ENCODE peak calls at places on chromosomes 16 and 17, in four cellular contexts. L, B, E and Y are unnamed samples.

GRCh38 chr16:57916735-57917450 is 54.0 kb downstream of the CNGB1 start:
- DNase-seq in L (no peak), B (no peak), E (no peak), Y (no peak)

GRCh38 chr17:37848690-37849616 is 75.3 kb upstream of the TBC1D3K start:
- DNase-seq in L (peak; percentile 74), B (no peak), E (peak; percentile 51), Y (no peak)

GRCh38 chr17:46916211-46916610 is 6.7 kb upstream of the GOSR2 start:
- DNase-seq in L (no peak), B (no peak), E (no peak), Y (no peak)

GRCh38 chr16:50469744-50470301 is 78.4 kb upstream of the NKD1 start:
- DNase-seq in L (no peak), B (no peak), E (no peak), Y (no peak)

GRCh38 chr17:68511671-68512246 is 471 bp upstream of the PRKAR1A start:
- DNase-seq in L (peak; percentile 76), B (peak; percentile 79), E (peak; percentile 76), Y (peak; percentile 87)

GRCh38 chr17:16255481-16255901 is 38.5 kb downstream of the PIGL start:
- DNase-seq in L (peak; percentile 82), B (peak; percentile 63), E (peak; percentile 77), Y (peak; percentile 85)

GRCh38 chr17:44903012-44903685 is 3.9 kb upstream of the EFTUD2 start:
- DNase-seq in L (no peak), B (no peak), E (no peak), Y (no peak)

GRCh38 chr17:57892146-57892819 is 42.4 kb upstream of the MRPS23 start:
- DNase-seq in L (peak; percentile 92), B (peak; percentile 89), E (peak; percentile 96), Y (peak; percentile 89)

GRCh38 chr16:24053325-24053946 is 202.7 kb upstream of the CACNG3 start:
- DNase-seq in L (no peak), B (no peak), E (no peak), Y (no peak)

GRCh38 chr17:77322534-77323412 is 182.0 kb downstream of the SEC14L1 start:
- DNase-seq in L (peak; percentile 99), B (peak; percentile 95), E (peak; percentile 97), Y (peak; percentile 96)

GRCh38 chr17:1486802-1487695 is 5.4 kb downstream of the MYO1C start:
- DNase-seq in L (peak; percentile 34), B (peak; percentile 87), E (peak; percentile 56), Y (peak; percentile 86)

GRCh38 chr16:87602821-87603683 is 744 bp downstream of the JPH3 start:
- DNase-seq in L (no peak), B (no peak), E (no peak), Y (no peak)

GRCh38 chr17:72682597-72682996 is 409.9 kb downstream of the SLC39A11 start:
- DNase-seq in L (no peak), B (no peak), E (no peak), Y (no peak)

GRCh38 chr17:40086150-40087044 is 14.0 kb downstream of the NR1D1 start:
- DNase-seq in L (peak; percentile 49), B (peak; percentile 54), E (peak; percentile 66), Y (peak; percentile 67)

GRCh38 chr16:48608452-48608851 is 1.5 kb downstream of the N4BP1 start:
- DNase-seq in L (no peak), B (no peak), E (no peak), Y (no peak)

GRCh38 chr17:79842136-79842655 is 3.0 kb upstream of the CBX4 start:
- DNase-seq in L (no peak), B (no peak), E (no peak), Y (no peak)

GRCh38 chr17:80348551-80349436 is 66.2 kb upstream of the ENDOV start:
- DNase-seq in L (no peak), B (no peak), E (no peak), Y (no peak)

GRCh38 chr16:9048302-9048700 is 43.1 kb upstream of the HAPSTR1 start:
- DNase-seq in L (peak; percentile 45), B (peak; percentile 21), E (no peak), Y (no peak)

GRCh38 chr16:30924086-30924714 is 828 bp downstream of the FBXL19 start:
- DNase-seq in L (no peak), B (no peak), E (no peak), Y (peak; percentile 26)

GRCh38 chr17:50297407-50297865 is 23.2 kb downstream of the TMEM92 start:
- DNase-seq in L (peak; percentile 64), B (peak; percentile 77), E (peak; percentile 83), Y (peak; percentile 83)

GRCh38 chr17:47072881-47073280 is 93.8 kb upstream of the RPRML start:
- DNase-seq in L (peak; percentile 9), B (peak; percentile 42), E (peak; percentile 38), Y (no peak)

GRCh38 chr17:79714746-79715145 is 16.0 kb upstream of the ENPP7 start:
- DNase-seq in L (no peak), B (no peak), E (no peak), Y (no peak)

DNA sequence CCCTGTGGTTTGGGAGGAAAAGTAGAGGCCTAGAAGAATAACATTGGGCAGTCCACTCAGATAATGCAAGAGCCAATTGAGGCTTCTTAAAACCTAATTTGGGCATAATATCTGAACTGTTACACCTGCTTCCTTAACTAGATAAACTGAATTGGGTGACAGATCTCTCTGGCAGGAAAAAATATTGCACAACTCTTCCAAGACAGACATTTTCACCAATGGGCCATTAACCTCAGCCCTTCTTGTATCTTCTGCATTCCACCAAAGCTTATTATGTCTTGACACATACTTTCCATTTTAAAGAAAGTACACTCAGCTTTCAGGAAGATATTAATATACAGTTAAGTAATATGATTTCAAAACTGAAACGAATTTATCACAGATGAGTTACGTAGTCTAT is 79.9 kb upstream of the MON1B start:
- DNase-seq in L (no peak), B (no peak), E (no peak), Y (no peak)
- H3K9me3 ChIP-seq in L (no peaks in the 10 kb centered on the region), B (no peaks in the 10 kb centered on the region), E (no peaks in the 10 kb centered on the region), Y (no peaks in the 10 kb centered on the region)

DNA sequence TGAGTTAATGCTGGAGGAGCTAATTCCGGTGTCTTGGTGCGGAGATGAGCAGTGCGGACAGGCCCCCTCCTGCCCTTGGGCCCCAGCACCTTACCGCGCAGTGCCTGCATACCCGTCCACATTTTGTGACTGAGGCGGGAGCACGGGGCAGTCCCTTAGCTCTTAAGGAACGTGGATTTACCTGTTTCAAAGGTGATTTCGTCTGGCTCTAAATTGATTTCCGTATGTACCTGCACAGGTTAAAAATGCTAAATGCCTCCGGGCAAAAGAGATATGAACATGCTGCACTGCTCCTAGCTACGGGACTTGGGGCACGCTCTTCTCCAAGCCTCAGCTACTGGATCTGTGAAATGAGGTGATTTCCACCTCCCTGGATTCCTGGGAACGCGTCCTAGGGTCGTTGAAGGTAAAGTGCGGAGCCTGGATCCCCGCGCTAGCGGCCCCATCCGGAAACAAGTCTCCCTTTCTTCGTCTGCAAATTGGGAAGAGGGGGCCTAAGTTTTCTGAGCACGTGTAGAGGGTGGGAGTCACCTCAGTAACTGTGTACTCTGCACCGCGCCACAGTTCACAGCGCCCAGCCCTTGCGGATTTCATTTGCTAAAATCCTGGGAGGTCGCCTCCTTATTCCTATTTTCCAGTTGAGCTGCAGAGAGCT is 669 bp upstream of the CRISPLD2 start:
- DNase-seq in L (no peak), B (no peak), E (no peak), Y (no peak)
- H3K4me3 ChIP-seq in L (no peak overlapping the region), B (peak overlapping the region; percentile 53), E (no peak overlapping the region), Y (no peak overlapping the region)

GRCh38 chr16:76665571-76666275 is 388.5 kb downstream of the CNTNAP4 start:
- DNase-seq in L (peak; percentile 2), B (no peak), E (no peak), Y (no peak)
- TF ChIP-seq CTCF in L (peak; percentile 10), B (no peak), E (no peak), Y (no peak)

DNA sequence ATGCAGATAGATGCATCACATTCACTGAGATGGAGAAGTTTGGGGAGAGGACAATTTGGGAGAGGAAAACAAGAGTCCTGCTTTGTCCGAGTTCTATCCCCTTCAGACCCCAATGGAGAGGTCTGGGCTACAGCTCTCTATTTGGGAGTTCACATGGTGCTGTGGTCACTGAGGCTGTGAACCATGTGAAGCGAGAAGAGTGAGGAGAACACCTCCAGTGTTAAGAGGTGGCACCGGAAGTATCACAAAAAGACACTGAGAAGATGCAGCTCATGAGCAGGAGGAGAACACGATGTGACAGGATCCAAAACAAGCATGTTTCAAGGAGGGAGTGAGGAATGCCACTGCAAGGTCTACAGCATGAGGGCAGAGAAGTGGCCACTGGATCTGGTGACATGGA is 39.7 kb downstream of the PIK3R5 start:
- DNase-seq in L (no peak), B (no peak), E (no peak), Y (no peak)
- H3K9me3 ChIP-seq in L (no peaks in the 10 kb centered on the region), B (peaks cover 24% of the 10 kb centered on the region), E (peaks cover 7% of the 10 kb centered on the region), Y (no peaks in the 10 kb centered on the region)

DNA sequence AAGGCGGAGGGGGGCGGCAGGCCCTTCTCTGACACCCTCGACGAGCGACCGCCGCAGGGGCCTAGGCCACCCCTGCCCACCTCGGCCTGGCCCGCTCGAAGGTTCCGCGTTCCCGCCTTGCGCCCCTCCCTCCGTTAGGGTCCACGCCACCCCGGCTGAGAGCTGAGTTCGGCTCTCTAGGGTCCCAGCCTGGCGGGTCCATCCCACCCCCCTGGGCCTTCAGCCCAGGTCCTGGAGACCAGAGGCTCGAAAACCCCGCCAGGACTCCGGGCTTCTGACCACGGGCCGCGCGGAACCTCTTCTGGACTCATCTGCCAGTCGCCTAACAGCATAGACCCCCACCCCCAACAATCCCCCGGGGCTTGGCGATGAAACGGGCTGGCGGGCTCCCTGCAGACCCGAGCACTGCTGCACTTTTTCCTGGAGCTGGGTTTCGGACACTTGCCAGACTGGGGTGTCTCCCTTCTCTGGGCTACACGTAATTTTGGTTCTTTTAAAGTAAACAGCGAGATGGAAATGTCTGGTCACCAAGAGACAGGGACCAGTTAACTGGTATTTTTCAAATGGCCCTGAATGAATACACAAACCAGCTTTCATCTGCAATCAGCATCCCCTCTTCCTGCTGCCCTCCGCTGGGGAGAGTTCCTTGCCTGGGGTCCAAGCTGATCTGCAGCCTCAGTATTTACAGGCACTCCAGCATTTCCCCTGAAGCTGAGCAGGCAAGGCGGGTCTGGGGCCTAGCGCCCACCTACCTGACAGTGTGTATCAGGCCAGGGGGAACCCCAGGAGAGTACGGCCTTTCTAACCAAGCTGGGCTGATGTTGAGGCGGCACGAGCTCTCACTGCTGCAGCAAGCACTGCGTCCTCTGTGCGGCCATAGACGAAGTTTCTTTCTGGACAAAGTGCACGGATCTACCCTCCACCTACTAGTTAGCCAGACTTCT is 597 bp upstream of the TRIM65 start:
- DNase-seq in L (no peak), B (peak; percentile 48), E (peak; percentile 27), Y (peak; percentile 34)
- H3K4me3 ChIP-seq in L (no peak overlapping the region), B (peak overlapping the region; percentile 81), E (peak overlapping the region; percentile 61), Y (peak overlapping the region; percentile 49)

DNA sequence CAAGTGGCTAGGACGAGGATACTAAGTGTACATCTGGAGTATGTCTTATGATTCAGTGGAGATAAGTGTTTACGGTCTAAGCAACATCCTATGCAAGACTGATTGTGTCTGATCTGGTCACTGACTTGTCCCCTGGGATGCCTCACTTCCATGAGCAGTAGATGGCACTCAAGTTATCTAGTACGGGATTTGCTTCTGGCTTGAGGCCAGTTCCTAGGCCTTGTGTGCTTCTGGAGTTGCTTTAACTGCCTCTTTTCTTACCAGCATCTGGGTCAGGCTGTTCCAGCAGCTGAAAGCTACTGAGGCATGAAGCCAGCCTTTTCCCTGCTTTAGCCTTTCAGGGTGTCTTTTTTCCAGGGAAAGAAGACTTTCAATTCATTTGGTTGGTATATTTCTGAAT is 23.0 kb downstream of the SUPT6H start:
- DNase-seq in L (peak; percentile 54), B (no peak), E (peak; percentile 92), Y (peak; percentile 94)
- TF ChIP-seq CTCF in L (no peak), B (no peak), E (peak; percentile 51), Y (peak; percentile 35)